ENCODE peak calls at places on chromosomes 16 and 17, in six cellular contexts. R is retinal pigment epithelial cell, M is AG04450, Q is IMR-90, K is uterus, Y is endothelial cell of umbilical vein. E is an unnamed sample.

GRCh38 chr17:46044286-46044928 is 45.4 kb downstream of the STH start:
- DNase-seq in R (peak), M (peak), Q (peak), K (peak), Y (peak), E (peak)

GRCh38 chr16:15041260-15042011 is 14.4 kb downstream of the NTAN1 start:
- DNase-seq in R (no peak), M (no peak), Q (peak), K (peak), Y (no peak), E (peak)

GRCh38 chr17:8150194-8151119 is 1.7 kb downstream of the PER1 start:
- DNase-seq in R (no peak), M (no peak), Q (no peak), K (no peak), Y (no peak), E (no peak)

GRCh38 chr16:67547423-67548264 is 14.7 kb upstream of the CTCF start:
- DNase-seq in R (no peak), M (no peak), Q (no peak), K (no peak), Y (peak), E (no peak)

GRCh38 chr17:56260421-56260820 is 107.1 kb downstream of the ANKFN1 start:
- DNase-seq in R (no peak), M (no peak), Q (no peak), K (no peak), Y (no peak), E (peak)

GRCh38 chr17:37358830-37359681 is 16.7 kb upstream of the C17orf78 start:
- DNase-seq in R (peak), M (peak), Q (peak), K (peak), Y (peak), E (peak)

GRCh38 chr16:10026593-10026992 is 155.6 kb downstream of the GRIN2A start:
- DNase-seq in R (no peak), M (no peak), Q (no peak), K (no peak), Y (no peak), E (no peak)

GRCh38 chr17:80035687-80035936 is at the start of gene TBC1D16:
- DNase-seq in R (no peak), M (no peak), Q (no peak), K (no peak), Y (no peak), E (no peak)

GRCh38 chr17:4101127-4101798 is 41.6 kb downstream of the ZZEF1 start:
- DNase-seq in R (no peak), M (no peak), Q (peak), K (no peak), Y (peak), E (peak)

GRCh38 chr16:67942510-67943255 is 1.2 kb downstream of the LCAT start:
- DNase-seq in R (no peak), M (no peak), Q (no peak), K (no peak), Y (no peak), E (no peak)

GRCh38 chr16:2026461-2027023 is at the start of gene NHERF2:
- DNase-seq in R (no peak), M (no peak), Q (no peak), K (peak), Y (no peak), E (peak)

GRCh38 chr17:7336240-7337175 is at the start of gene ACAP1:
- DNase-seq in R (no peak), M (no peak), Q (no peak), K (no peak), Y (no peak), E (no peak)

GRCh38 chr17:69960755-69961154 is 114.3 kb upstream of the KCNJ16 start:
- DNase-seq in R (no peak), M (no peak), Q (no peak), K (no peak), Y (no peak), E (no peak)
- TF ChIP-seq CTCF in R (no peak), M (no peak), Q (no peak), K (no peak), Y (no peak), E (no peak)

GRCh38 chr17:77010667-77011066 is 130.1 kb upstream of the SEC14L1 start:
- DNase-seq in R (no peak), M (no peak), Q (no peak), K (no peak), Y (no peak), E (no peak)

GRCh38 chr17:77009877-77010276 is 130.9 kb upstream of the SEC14L1 start:
- DNase-seq in R (no peak), M (no peak), Q (no peak), K (no peak), Y (no peak), E (no peak)

GRCh38 chr17:77011173-77012011 is 129.4 kb upstream of the SEC14L1 start:
- DNase-seq in R (no peak), M (no peak), Q (peak), K (no peak), Y (peak), E (peak)
- H3K4me3 ChIP-seq in R (no peak), M (no peak), Q (no peak), K (no peak), Y (no peak), E (no peak)

GRCh38 chr16:79767597-79768280 is 167.2 kb upstream of the MAF start:
- DNase-seq in R (no peak), M (no peak), Q (no peak), K (peak), Y (no peak), E (peak)
- TF ChIP-seq CTCF in R (peak), M (peak), Q (no peak), K (peak), Y (no peak), E (peak)

DNA sequence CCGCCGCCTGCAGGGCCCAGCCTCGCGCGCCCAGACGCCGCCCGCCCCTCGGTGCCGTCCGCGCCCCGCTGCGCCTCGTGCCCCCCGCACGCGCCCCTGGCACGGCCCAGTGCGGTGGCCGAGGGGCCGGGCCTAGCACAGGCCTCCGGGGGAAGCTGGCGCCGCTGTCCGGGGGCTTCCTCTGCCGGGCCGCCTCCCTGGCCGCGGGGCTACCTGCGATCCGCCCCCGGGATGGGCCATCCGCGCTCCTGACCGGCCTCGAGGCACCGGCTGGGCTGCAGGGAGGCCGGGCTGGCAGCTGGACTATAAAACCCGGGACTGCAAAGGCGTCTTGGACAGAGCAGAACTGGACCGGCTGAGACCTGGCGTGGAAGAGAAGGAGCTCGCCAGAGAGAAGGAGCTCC is 778 bp downstream of the BHLHA9 start:
- DNase-seq in R (no peak), M (no peak), Q (no peak), K (no peak), Y (no peak), E (no peak)
- H3K4me3 ChIP-seq in R (no peak), M (no peak), Q (no peak), K (no peak), Y (no peak), E (no peak)

GRCh38 chr17:82325286-82326180 is 8.0 kb downstream of the SECTM1 start:
- DNase-seq in R (no peak), M (no peak), Q (no peak), K (no peak), Y (no peak), E (no peak)
- TF ChIP-seq CTCF in R (no peak), M (no peak), Q (no peak), K (no peak), Y (no peak), E (no peak)

DNA sequence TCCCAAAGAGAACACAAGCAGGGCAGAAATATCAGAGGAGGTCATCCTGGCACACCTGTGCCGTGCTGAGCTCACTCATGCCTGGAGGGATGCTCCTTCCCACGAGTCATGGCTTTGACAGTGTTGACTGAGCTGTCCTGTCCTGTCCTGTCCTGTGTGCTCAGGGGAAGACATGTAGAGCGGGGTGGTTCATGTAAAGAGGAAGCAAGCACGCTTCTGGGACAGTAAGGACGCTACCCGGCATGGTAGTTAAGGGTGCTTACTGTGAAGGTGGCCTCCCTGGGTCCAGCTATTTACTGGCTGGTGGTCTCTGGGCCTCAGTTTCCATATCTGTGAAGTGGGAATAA is 394 bp downstream of the LGALS9 start:
- DNase-seq in R (no peak), M (no peak), Q (no peak), K (no peak), Y (no peak), E (no peak)
- H3K4me3 ChIP-seq in R (no peak), M (no peak), Q (no peak), K (no peak), Y (peak), E (no peak)

GRCh38 chr16:28548306-28548802 is 5.4 kb upstream of the SGF29 start:
- DNase-seq in R (no peak), M (no peak), Q (no peak), K (no peak), Y (no peak), E (no peak)

GRCh38 chr16:28544998-28545397 is 6.2 kb upstream of the NUPR1 start:
- DNase-seq in R (no peak), M (no peak), Q (no peak), K (no peak), Y (no peak), E (no peak)

GRCh38 chr16:28553776-28554633 is at the start of gene SGF29:
- DNase-seq in R (peak), M (peak), Q (peak), K (peak), Y (peak), E (peak)

GRCh38 chr16:28546626-28547025 is 7.1 kb upstream of the SGF29 start:
- DNase-seq in R (no peak), M (no peak), Q (no peak), K (no peak), Y (no peak), E (no peak)

GRCh38 chr16:28549301-28549899 is 4.3 kb upstream of the SGF29 start:
- DNase-seq in R (no peak), M (no peak), Q (peak), K (no peak), Y (peak), E (no peak)
- TF ChIP-seq CTCF in R (peak), M (peak), Q (peak), K (peak), Y (peak), E (peak)

GRCh38 chr17:63695889-63696288 is 4.0 kb downstream of the LIMD2 start:
- DNase-seq in R (no peak), M (no peak), Q (no peak), K (no peak), Y (no peak), E (no peak)
- H3K4me3 ChIP-seq in R (no peak), M (no peak), Q (no peak), K (no peak), Y (no peak), E (no peak)

DNA sequence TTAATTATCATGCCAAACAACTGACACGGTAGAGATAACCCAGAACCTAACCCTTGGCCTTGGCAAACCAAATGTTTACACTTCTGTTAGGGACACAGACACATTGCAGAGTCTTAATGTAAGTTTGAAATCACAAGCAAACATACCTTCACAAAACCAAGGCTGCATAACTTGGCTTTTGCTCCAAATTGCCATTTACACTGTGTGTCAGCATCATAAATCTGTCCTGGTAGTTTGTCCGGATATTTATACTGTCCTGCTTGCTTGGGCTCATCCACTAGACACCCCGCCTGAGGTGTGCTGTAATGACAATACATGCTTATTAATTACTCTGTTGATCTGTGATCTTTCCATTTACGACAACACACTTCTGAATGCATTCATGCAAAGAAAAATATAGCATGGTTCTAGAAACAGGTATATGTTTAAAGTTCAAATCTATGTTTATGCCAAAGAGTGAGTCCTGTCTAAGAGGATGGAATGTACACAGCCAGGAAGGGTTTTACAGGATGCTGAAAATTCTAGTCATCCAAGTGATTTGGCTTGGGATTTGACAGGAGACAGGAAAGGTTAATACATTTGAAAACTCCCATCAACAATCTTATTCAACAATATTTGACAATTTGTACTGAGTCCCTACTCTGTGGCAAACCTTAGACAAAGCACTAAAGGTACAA is 81.1 kb downstream of the ADAMTS18 start:
- DNase-seq in R (no peak), M (no peak), Q (no peak), K (no peak), Y (no peak), E (no peak)
- TF ChIP-seq CTCF in R (no peak), M (no peak), Q (no peak), K (no peak), Y (no peak), E (no peak)